ENCODE peak calls at places on chromosomes 3 and 15, in eight cellular contexts. A, T, M, X, C, U, F and W are unnamed samples.

GRCh38 chr3:25785826-25786225 is 2.6 kb upstream of the NGLY1 start:
- DNase-seq in A (no peak), T (no peak), M (no peak), X (no peak), C (no peak), U (no peak), F (no peak), W (no peak)

GRCh38 chr15:94174399-94174802 is 57.0 kb upstream of the MCTP2 start:
- DNase-seq in A (no peak), T (no peak), M (no peak), X (peak; percentile 25), C (no peak), U (no peak), F (no peak), W (no peak)

GRCh38 chr15:85688703-85689102 is 106.0 kb downstream of the KLHL25 start:
- DNase-seq in A (no peak), T (no peak), M (no peak), X (no peak), C (no peak), U (no peak), F (no peak), W (no peak)

GRCh38 chr15:92492556-92492955 is 98.9 kb downstream of the ST8SIA2 start:
- DNase-seq in A (no peak), T (no peak), M (no peak), X (no peak), C (no peak), U (no peak), F (peak; percentile 46), W (peak; percentile 82)

GRCh38 chr15:80984856-80985255 is 4.8 kb downstream of the MESD start:
- DNase-seq in A (no peak), T (no peak), M (no peak), X (no peak), C (no peak), U (no peak), F (no peak), W (no peak)

GRCh38 chr3:39262842-39263241 is 17.0 kb downstream of the CX3CR1 start:
- DNase-seq in A (no peak), T (no peak), M (no peak), X (no peak), C (no peak), U (no peak), F (no peak), W (no peak)

GRCh38 chr3:20904674-20905073 is 718.7 kb upstream of the SGO1 start:
- DNase-seq in A (no peak), T (no peak), M (no peak), X (no peak), C (no peak), U (no peak), F (no peak), W (no peak)

GRCh38 chr3:5429517-5429890 is 242.0 kb downstream of the EDEM1 start:
- DNase-seq in A (no peak), T (no peak), M (no peak), X (no peak), C (no peak), U (no peak), F (no peak), W (no peak)

GRCh38 chr3:75938921-75939320 is 153.6 kb upstream of the ZNF717 start:
- DNase-seq in A (no peak), T (no peak), M (no peak), X (no peak), C (no peak), U (no peak), F (no peak), W (no peak)

GRCh38 chr3:139197251-139197650 is 146.6 kb upstream of the MRPS22 start:
- DNase-seq in A (no peak), T (no peak), M (no peak), X (no peak), C (no peak), U (no peak), F (no peak), W (no peak)

GRCh38 chr3:44418549-44418948 is 58.9 kb downstream of the ZNF445 start:
- DNase-seq in A (no peak), T (no peak), M (no peak), X (no peak), C (no peak), U (no peak), F (no peak), W (no peak)

GRCh38 chr15:48395532-48396011 is 64.3 kb downstream of the DUT start:
- DNase-seq in A (peak; percentile 48), T (no peak), M (no peak), X (peak; percentile 94), C (no peak), U (no peak), F (no peak), W (no peak)

GRCh38 chr3:194367992-194368841 is 1.3 kb downstream of the LRRC15 start:
- DNase-seq in A (no peak), T (no peak), M (no peak), X (peak; percentile 53), C (no peak), U (no peak), F (no peak), W (no peak)

GRCh38 chr15:88844749-88845386 is 41.6 kb downstream of the ACAN start:
- DNase-seq in A (no peak), T (no peak), M (no peak), X (no peak), C (no peak), U (no peak), F (no peak), W (no peak)

GRCh38 chr3:61181874-61182273 is 69.4 kb downstream of the FHIT start:
- DNase-seq in A (no peak), T (no peak), M (no peak), X (no peak), C (no peak), U (no peak), F (no peak), W (peak; percentile 20)

GRCh38 chr3:42688487-42689420 is 3.4 kb downstream of the KLHL40 start:
- DNase-seq in A (no peak), T (no peak), M (no peak), X (no peak), C (no peak), U (no peak), F (no peak), W (no peak)

GRCh38 chr3:16632395-16632794 is 27.2 kb upstream of the DAZL start:
- DNase-seq in A (no peak), T (no peak), M (no peak), X (no peak), C (no peak), U (no peak), F (no peak), W (no peak)

GRCh38 chr3:195815169-195815771 is 3.5 kb upstream of the MUC4 start:
- DNase-seq in A (no peak), T (no peak), M (no peak), X (no peak), C (no peak), U (no peak), F (no peak), W (no peak)

GRCh38 chr3:178304758-178305157 is 231.5 kb upstream of the KCNMB2 start:
- DNase-seq in A (no peak), T (no peak), M (no peak), X (peak; percentile 63), C (no peak), U (no peak), F (no peak), W (no peak)

GRCh38 chr3:188583476-188584161 is 429.7 kb downstream of the LPP start:
- DNase-seq in A (no peak), T (no peak), M (peak; percentile 21), X (no peak), C (no peak), U (no peak), F (no peak), W (no peak)

GRCh38 chr15:93349146-93349545 is 260.1 kb upstream of the RGMA start:
- DNase-seq in A (no peak), T (no peak), M (no peak), X (no peak), C (no peak), U (no peak), F (no peak), W (no peak)

GRCh38 chr3:71912839-71913495 is 128.0 kb upstream of the PROK2 start:
- DNase-seq in A (no peak), T (no peak), M (no peak), X (no peak), C (no peak), U (no peak), F (no peak), W (no peak)

GRCh38 chr3:23002846-23003800 is 200.0 kb upstream of the UBE2E2 start:
- DNase-seq in A (peak; percentile 31), T (peak; percentile 51), M (no peak), X (no peak), C (no peak), U (peak; percentile 58), F (no peak), W (peak; percentile 70)

GRCh38 chr3:6825527-6825926 is 35.4 kb upstream of the GRM7 start:
- DNase-seq in A (no peak), T (no peak), M (no peak), X (no peak), C (no peak), U (peak; percentile 2), F (no peak), W (peak; percentile 25)